ENCODE peak calls at places on chromosome 18, in nine cellular contexts. One of them, this sample, is unnamed.

GRCh38 chr18:79918089-79919011 is 33.1 kb downstream of the SLC66A2 start:
- DNase-seq in A549: no peak
- DNase-seq in thoracic aorta: no peak
- DNase-seq in foreskin keratinocyte: no peak
- DNase-seq in effector memory CD4-positive, alpha-beta T cell: no peak
- DNase-seq in dorsolateral prefrontal cortex: no peak
- DNase-seq in substantia nigra: no peak
- DNase-seq in lower lobe of right lung: peak
- DNase-seq in kidney: peak
- DNase-seq in this sample: no peak

GRCh38 chr18:5294113-5294617 is 1.4 kb downstream of the ZBTB14 start:
- DNase-seq in A549: no peak
- DNase-seq in thoracic aorta: no peak
- DNase-seq in foreskin keratinocyte: no peak
- DNase-seq in effector memory CD4-positive, alpha-beta T cell: no peak
- DNase-seq in dorsolateral prefrontal cortex: no peak
- DNase-seq in substantia nigra: no peak
- DNase-seq in lower lobe of right lung: peak
- DNase-seq in kidney: peak
- DNase-seq in this sample: no peak

GRCh38 chr18:715626-716025 is 3.2 kb upstream of the ENOSF1 start:
- DNase-seq in A549: no peak
- DNase-seq in thoracic aorta: no peak
- DNase-seq in foreskin keratinocyte: no peak
- DNase-seq in effector memory CD4-positive, alpha-beta T cell: no peak
- DNase-seq in dorsolateral prefrontal cortex: no peak
- DNase-seq in substantia nigra: no peak
- DNase-seq in lower lobe of right lung: no peak
- DNase-seq in kidney: no peak
- DNase-seq in this sample: peak

GRCh38 chr18:53567935-53568574 is 656.4 kb downstream of the MBD2 start:
- DNase-seq in A549: peak
- DNase-seq in thoracic aorta: no peak
- DNase-seq in foreskin keratinocyte: peak
- DNase-seq in effector memory CD4-positive, alpha-beta T cell: no peak
- DNase-seq in dorsolateral prefrontal cortex: no peak
- DNase-seq in substantia nigra: no peak
- DNase-seq in lower lobe of right lung: no peak
- DNase-seq in kidney: no peak
- DNase-seq in this sample: no peak

GRCh38 chr18:36391426-36392145 is 94.1 kb downstream of the FHOD3 start:
- DNase-seq in A549: no peak
- DNase-seq in thoracic aorta: no peak
- DNase-seq in foreskin keratinocyte: no peak
- DNase-seq in effector memory CD4-positive, alpha-beta T cell: no peak
- DNase-seq in dorsolateral prefrontal cortex: no peak
- DNase-seq in substantia nigra: no peak
- DNase-seq in lower lobe of right lung: no peak
- DNase-seq in kidney: no peak
- DNase-seq in this sample: no peak

GRCh38 chr18:24958001-24958400 is 394.0 kb downstream of the ZNF521 start:
- DNase-seq in A549: no peak
- DNase-seq in thoracic aorta: no peak
- DNase-seq in foreskin keratinocyte: no peak
- DNase-seq in effector memory CD4-positive, alpha-beta T cell: no peak
- DNase-seq in dorsolateral prefrontal cortex: no peak
- DNase-seq in substantia nigra: no peak
- DNase-seq in lower lobe of right lung: no peak
- DNase-seq in kidney: no peak
- DNase-seq in this sample: no peak

GRCh38 chr18:68056936-68057335 is 540.4 kb upstream of the DSEL start:
- DNase-seq in A549: no peak
- DNase-seq in thoracic aorta: no peak
- DNase-seq in foreskin keratinocyte: no peak
- DNase-seq in effector memory CD4-positive, alpha-beta T cell: no peak
- DNase-seq in dorsolateral prefrontal cortex: no peak
- DNase-seq in substantia nigra: no peak
- DNase-seq in lower lobe of right lung: no peak
- DNase-seq in kidney: no peak
- DNase-seq in this sample: no peak

GRCh38 chr18:80109676-80110078 is 615 bp downstream of the ADNP2 start:
- DNase-seq in A549: peak
- DNase-seq in thoracic aorta: no peak
- DNase-seq in foreskin keratinocyte: no peak
- DNase-seq in effector memory CD4-positive, alpha-beta T cell: no peak
- DNase-seq in dorsolateral prefrontal cortex: peak
- DNase-seq in substantia nigra: no peak
- DNase-seq in lower lobe of right lung: peak
- DNase-seq in kidney: peak
- DNase-seq in this sample: no peak

GRCh38 chr18:30727849-30728248 is 314.7 kb downstream of the DSC3 start:
- DNase-seq in A549: no peak
- DNase-seq in thoracic aorta: no peak
- DNase-seq in foreskin keratinocyte: no peak
- DNase-seq in effector memory CD4-positive, alpha-beta T cell: no peak
- DNase-seq in dorsolateral prefrontal cortex: no peak
- DNase-seq in substantia nigra: no peak
- DNase-seq in lower lobe of right lung: no peak
- DNase-seq in kidney: no peak
- DNase-seq in this sample: no peak

GRCh38 chr18:9988665-9989064 is 74.8 kb downstream of the VAPA start:
- DNase-seq in A549: no peak
- DNase-seq in thoracic aorta: no peak
- DNase-seq in foreskin keratinocyte: no peak
- DNase-seq in effector memory CD4-positive, alpha-beta T cell: no peak
- DNase-seq in dorsolateral prefrontal cortex: no peak
- DNase-seq in substantia nigra: no peak
- DNase-seq in lower lobe of right lung: no peak
- DNase-seq in kidney: no peak
- DNase-seq in this sample: no peak

GRCh38 chr18:34322365-34323289 is 97.9 kb upstream of the NOL4 start:
- DNase-seq in A549: peak
- DNase-seq in thoracic aorta: no peak
- DNase-seq in foreskin keratinocyte: no peak
- DNase-seq in effector memory CD4-positive, alpha-beta T cell: no peak
- DNase-seq in dorsolateral prefrontal cortex: peak
- DNase-seq in substantia nigra: no peak
- DNase-seq in lower lobe of right lung: peak
- DNase-seq in kidney: no peak
- DNase-seq in this sample: peak

GRCh38 chr18:5895886-5896740 is 791 bp upstream of the TMEM200C start:
- DNase-seq in A549: no peak
- DNase-seq in thoracic aorta: no peak
- DNase-seq in foreskin keratinocyte: no peak
- DNase-seq in effector memory CD4-positive, alpha-beta T cell: no peak
- DNase-seq in dorsolateral prefrontal cortex: peak
- DNase-seq in substantia nigra: no peak
- DNase-seq in lower lobe of right lung: peak
- DNase-seq in kidney: peak
- DNase-seq in this sample: no peak

GRCh38 chr18:76530846-76531245 is 35.8 kb upstream of the ZNF516 start:
- DNase-seq in A549: no peak
- DNase-seq in thoracic aorta: no peak
- DNase-seq in foreskin keratinocyte: no peak
- DNase-seq in effector memory CD4-positive, alpha-beta T cell: no peak
- DNase-seq in dorsolateral prefrontal cortex: no peak
- DNase-seq in substantia nigra: no peak
- DNase-seq in lower lobe of right lung: no peak
- DNase-seq in kidney: no peak
- DNase-seq in this sample: no peak

GRCh38 chr18:52869942-52870907 is 530.2 kb downstream of the DCC start:
- DNase-seq in A549: peak
- DNase-seq in thoracic aorta: no peak
- DNase-seq in foreskin keratinocyte: no peak
- DNase-seq in effector memory CD4-positive, alpha-beta T cell: no peak
- DNase-seq in dorsolateral prefrontal cortex: no peak
- DNase-seq in substantia nigra: no peak
- DNase-seq in lower lobe of right lung: no peak
- DNase-seq in kidney: peak
- DNase-seq in this sample: no peak

GRCh38 chr18:50812834-50813233 is 7.0 kb downstream of the MRO start:
- DNase-seq in A549: no peak
- DNase-seq in thoracic aorta: no peak
- DNase-seq in foreskin keratinocyte: no peak
- DNase-seq in effector memory CD4-positive, alpha-beta T cell: no peak
- DNase-seq in dorsolateral prefrontal cortex: no peak
- DNase-seq in substantia nigra: no peak
- DNase-seq in lower lobe of right lung: no peak
- DNase-seq in kidney: no peak
- DNase-seq in this sample: no peak

GRCh38 chr18:69759046-69759445 is 188.6 kb downstream of the CD226 start:
- DNase-seq in A549: no peak
- DNase-seq in thoracic aorta: no peak
- DNase-seq in foreskin keratinocyte: no peak
- DNase-seq in effector memory CD4-positive, alpha-beta T cell: no peak
- DNase-seq in dorsolateral prefrontal cortex: no peak
- DNase-seq in substantia nigra: no peak
- DNase-seq in lower lobe of right lung: no peak
- DNase-seq in kidney: no peak
- DNase-seq in this sample: no peak

GRCh38 chr18:46190667-46191066 is 86.5 kb downstream of the HAUS1 start:
- DNase-seq in A549: no peak
- DNase-seq in thoracic aorta: no peak
- DNase-seq in foreskin keratinocyte: no peak
- DNase-seq in effector memory CD4-positive, alpha-beta T cell: no peak
- DNase-seq in dorsolateral prefrontal cortex: no peak
- DNase-seq in substantia nigra: no peak
- DNase-seq in lower lobe of right lung: no peak
- DNase-seq in kidney: no peak
- DNase-seq in this sample: no peak

GRCh38 chr18:58314284-58314683 is 270.3 kb downstream of the NEDD4L start:
- DNase-seq in A549: peak
- DNase-seq in thoracic aorta: peak
- DNase-seq in foreskin keratinocyte: peak
- DNase-seq in effector memory CD4-positive, alpha-beta T cell: no peak
- DNase-seq in dorsolateral prefrontal cortex: no peak
- DNase-seq in substantia nigra: no peak
- DNase-seq in lower lobe of right lung: peak
- DNase-seq in kidney: no peak
- DNase-seq in this sample: peak
- H3K27ac ChIP-seq in A549: peak
- H3K27ac ChIP-seq in thoracic aorta: no peak
- H3K27ac ChIP-seq in foreskin keratinocyte: peak
- H3K27ac ChIP-seq in effector memory CD4-positive, alpha-beta T cell: no peak
- H3K27ac ChIP-seq in dorsolateral prefrontal cortex: peak
- H3K27ac ChIP-seq in substantia nigra: no peak
- H3K27ac ChIP-seq in lower lobe of right lung: peak
- H3K27ac ChIP-seq in kidney: no peak
- H3K27ac ChIP-seq in this sample: peak

DNA sequence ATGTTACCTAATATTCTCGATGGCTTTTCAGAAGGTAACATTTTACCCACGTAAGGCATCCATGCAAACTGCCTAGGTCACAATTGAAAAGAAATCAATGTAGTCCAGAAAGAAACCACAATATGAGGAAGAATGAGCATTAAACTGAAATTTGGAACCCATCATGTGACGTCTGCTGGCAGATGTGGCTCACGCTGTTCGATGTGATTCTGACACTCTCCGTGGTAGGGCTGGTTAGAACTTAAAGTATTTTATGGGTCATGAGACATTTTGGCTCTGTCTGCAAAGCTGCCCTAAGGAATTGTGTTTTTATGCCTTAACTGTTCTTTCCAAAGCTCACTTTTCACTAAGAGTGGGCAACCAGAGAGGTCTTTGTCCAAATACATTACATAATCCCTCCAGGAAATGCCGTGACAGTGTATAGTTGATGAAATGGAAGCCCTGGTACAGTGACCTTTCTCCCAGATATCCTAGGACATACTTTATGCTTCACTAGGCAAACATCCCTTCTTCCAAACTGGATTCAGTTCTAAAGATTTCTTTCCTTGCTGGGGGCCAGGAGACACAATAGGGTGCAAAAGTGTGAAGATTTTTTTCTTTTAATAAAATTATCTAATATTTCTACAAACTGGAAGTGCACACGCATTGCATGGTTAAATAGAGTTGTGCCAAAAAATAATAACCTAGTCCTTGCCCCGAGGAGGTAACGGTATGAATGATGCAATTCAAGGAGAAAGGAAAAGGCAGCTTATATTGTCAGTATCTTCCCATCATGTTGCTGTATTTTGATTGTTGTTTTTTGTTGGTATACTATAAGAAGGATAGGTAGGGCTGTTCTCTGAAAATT is 119.0 kb downstream of the AQP4 start:
- DNase-seq in A549: peak
- DNase-seq in thoracic aorta: no peak
- DNase-seq in foreskin keratinocyte: no peak
- DNase-seq in effector memory CD4-positive, alpha-beta T cell: no peak
- DNase-seq in dorsolateral prefrontal cortex: no peak
- DNase-seq in substantia nigra: no peak
- DNase-seq in lower lobe of right lung: no peak
- DNase-seq in kidney: no peak
- DNase-seq in this sample: no peak
- H3K27ac ChIP-seq in A549: peak
- H3K27ac ChIP-seq in thoracic aorta: no peak
- H3K27ac ChIP-seq in foreskin keratinocyte: no peak
- H3K27ac ChIP-seq in effector memory CD4-positive, alpha-beta T cell: no peak
- H3K27ac ChIP-seq in dorsolateral prefrontal cortex: no peak
- H3K27ac ChIP-seq in substantia nigra: no peak
- H3K27ac ChIP-seq in lower lobe of right lung: no peak
- H3K27ac ChIP-seq in kidney: peak
- H3K27ac ChIP-seq in this sample: peak

DNA sequence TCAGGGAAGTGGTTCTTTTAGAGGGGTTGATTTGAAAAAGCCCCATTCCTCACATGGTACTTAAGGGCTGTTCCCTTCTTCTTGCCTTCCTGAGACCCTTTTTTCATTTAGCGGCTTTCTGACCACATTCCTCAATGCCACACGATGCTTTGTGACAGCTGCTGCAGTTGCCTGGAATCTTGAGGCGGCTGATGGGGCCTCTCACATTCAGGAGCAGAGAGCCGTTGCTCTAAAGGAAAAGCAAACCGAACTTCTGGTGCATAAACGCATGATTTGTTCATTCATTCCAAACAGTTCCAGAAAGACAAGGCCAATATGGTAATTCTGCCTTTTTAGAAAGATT is 402.6 kb downstream of the TXNL1 start:
- DNase-seq in A549: no peak
- DNase-seq in thoracic aorta: no peak
- DNase-seq in foreskin keratinocyte: no peak
- DNase-seq in effector memory CD4-positive, alpha-beta T cell: no peak
- DNase-seq in dorsolateral prefrontal cortex: no peak
- DNase-seq in substantia nigra: no peak
- DNase-seq in lower lobe of right lung: no peak
- DNase-seq in kidney: no peak
- DNase-seq in this sample: no peak
- H3K27ac ChIP-seq in A549: no peak
- H3K27ac ChIP-seq in thoracic aorta: no peak
- H3K27ac ChIP-seq in foreskin keratinocyte: no peak
- H3K27ac ChIP-seq in effector memory CD4-positive, alpha-beta T cell: no peak
- H3K27ac ChIP-seq in dorsolateral prefrontal cortex: no peak
- H3K27ac ChIP-seq in substantia nigra: no peak
- H3K27ac ChIP-seq in lower lobe of right lung: no peak
- H3K27ac ChIP-seq in kidney: no peak
- H3K27ac ChIP-seq in this sample: no peak

DNA sequence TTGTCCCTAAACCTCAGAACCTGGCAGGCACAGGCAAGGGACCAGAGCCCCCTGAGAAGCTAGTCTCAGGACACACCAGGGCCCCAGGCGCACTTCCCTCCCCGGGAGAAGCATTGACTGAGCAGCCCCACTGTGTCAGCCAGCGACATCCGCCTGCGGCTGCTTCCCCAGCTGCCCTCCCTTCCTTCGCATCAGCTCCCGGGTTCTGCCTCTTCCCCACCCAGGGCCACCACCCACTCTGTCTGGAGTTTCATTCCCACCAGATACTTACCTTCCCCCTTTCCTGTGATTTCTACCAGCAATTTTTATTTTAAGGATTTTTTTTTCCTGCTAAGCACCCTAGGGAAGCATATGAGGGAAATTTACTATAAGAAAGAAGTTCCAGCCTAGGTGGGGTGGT is 99.2 kb downstream of the SMAD7 start:
- DNase-seq in A549: no peak
- DNase-seq in thoracic aorta: no peak
- DNase-seq in foreskin keratinocyte: no peak
- DNase-seq in effector memory CD4-positive, alpha-beta T cell: no peak
- DNase-seq in dorsolateral prefrontal cortex: peak
- DNase-seq in substantia nigra: peak
- DNase-seq in lower lobe of right lung: peak
- DNase-seq in kidney: peak
- DNase-seq in this sample: no peak
- H3K27ac ChIP-seq in A549: peak
- H3K27ac ChIP-seq in thoracic aorta: peak
- H3K27ac ChIP-seq in foreskin keratinocyte: no peak
- H3K27ac ChIP-seq in effector memory CD4-positive, alpha-beta T cell: no peak
- H3K27ac ChIP-seq in dorsolateral prefrontal cortex: peak
- H3K27ac ChIP-seq in substantia nigra: peak
- H3K27ac ChIP-seq in lower lobe of right lung: peak
- H3K27ac ChIP-seq in kidney: peak
- H3K27ac ChIP-seq in this sample: no peak

This sample was measured in epithelial cell of prostate.